ENCODE peak calls at places on chromosomes 13 and 19, in four cellular contexts. O, R, T and J are unnamed samples.

GRCh38 chr19:16143399-16144215 is at the start of gene HSH2D:
- DNase-seq in O (no peak), R (peak), T (no peak), J (no peak)

GRCh38 chr19:39599116-39599515 is 3.2 kb upstream of the LGALS13 start:
- DNase-seq in O (no peak), R (peak), T (peak), J (peak)

GRCh38 chr13:112940236-112940635 is 28.8 kb upstream of the MCF2L start:
- DNase-seq in O (no peak), R (no peak), T (no peak), J (no peak)

GRCh38 chr13:111345682-111346081 is 25.2 kb downstream of the TEX29 start:
- DNase-seq in O (no peak), R (no peak), T (no peak), J (no peak)

GRCh38 chr13:105960326-105960725 is 575.1 kb downstream of the EFNB2 start:
- DNase-seq in O (no peak), R (no peak), T (no peak), J (no peak)

GRCh38 chr19:13882419-13882795 is 5.5 kb downstream of the NANOS3 start:
- DNase-seq in O (no peak), R (no peak), T (no peak), J (no peak)

GRCh38 chr19:41351339-41352245 is 2.1 kb downstream of the TGFB1 start:
- DNase-seq in O (peak), R (peak), T (peak), J (no peak)

GRCh38 chr13:92838786-92839185 is 387.8 kb upstream of the GPC6 start:
- DNase-seq in O (no peak), R (no peak), T (peak), J (peak)

GRCh38 chr13:99605417-99606321 is 104.4 kb downstream of the TM9SF2 start:
- DNase-seq in O (peak), R (peak), T (peak), J (no peak)

GRCh38 chr19:38718747-38719543 is 25.3 kb downstream of the CAPN12 start:
- DNase-seq in O (no peak), R (peak), T (peak), J (peak)

GRCh38 chr13:35378939-35379338 is 97.5 kb downstream of the MAB21L1 start:
- DNase-seq in O (no peak), R (no peak), T (peak), J (no peak)

GRCh38 chr13:36090592-36090991 is 40.6 kb downstream of the DCLK1 start:
- DNase-seq in O (no peak), R (no peak), T (peak), J (no peak)

GRCh38 chr19:33060586-33060985 is 4.1 kb downstream of the RHPN2 start:
- DNase-seq in O (no peak), R (no peak), T (no peak), J (no peak)

GRCh38 chr19:4327252-4327876 is 11.3 kb downstream of the STAP2 start:
- DNase-seq in O (peak), R (no peak), T (peak), J (no peak)

GRCh38 chr19:11538232-11539036 is at the start of gene CNN1:
- DNase-seq in O (peak), R (no peak), T (peak), J (no peak)

GRCh38 chr19:21604351-21604926 is 99.0 kb downstream of the ZNF429 start:
- DNase-seq in O (no peak), R (no peak), T (peak), J (peak)

GRCh38 chr13:45219938-45220375 is 19.1 kb upstream of the KCTD4 start:
- DNase-seq in O (no peak), R (peak), T (peak), J (peak)

GRCh38 chr13:35785563-35786327 is 309.3 kb upstream of the MAB21L1 start:
- DNase-seq in O (no peak), R (no peak), T (no peak), J (no peak)

GRCh38 chr19:33430674-33431277 is 57.3 kb downstream of the CEBPG start:
- DNase-seq in O (no peak), R (peak), T (peak), J (peak)

GRCh38 chr13:28636677-28637317 is 22.1 kb upstream of the POMP start:
- DNase-seq in O (peak), R (peak), T (peak), J (peak)

GRCh38 chr13:104809483-104809882 is 1726.0 kb downstream of the EFNB2 start:
- DNase-seq in O (no peak), R (no peak), T (peak), J (no peak)

GRCh38 chr13:31200636-31200970 is 828 bp downstream of the B3GLCT start:
- DNase-seq in O (peak), R (peak), T (no peak), J (peak)

GRCh38 chr13:93235258-93236015 is 8.8 kb downstream of the GPC6 start:
- DNase-seq in O (no peak), R (no peak), T (peak), J (peak)

GRCh38 chr13:81745391-81745790 is 1404.5 kb upstream of the SPRY2 start:
- DNase-seq in O (no peak), R (no peak), T (no peak), J (no peak)

DNA sequence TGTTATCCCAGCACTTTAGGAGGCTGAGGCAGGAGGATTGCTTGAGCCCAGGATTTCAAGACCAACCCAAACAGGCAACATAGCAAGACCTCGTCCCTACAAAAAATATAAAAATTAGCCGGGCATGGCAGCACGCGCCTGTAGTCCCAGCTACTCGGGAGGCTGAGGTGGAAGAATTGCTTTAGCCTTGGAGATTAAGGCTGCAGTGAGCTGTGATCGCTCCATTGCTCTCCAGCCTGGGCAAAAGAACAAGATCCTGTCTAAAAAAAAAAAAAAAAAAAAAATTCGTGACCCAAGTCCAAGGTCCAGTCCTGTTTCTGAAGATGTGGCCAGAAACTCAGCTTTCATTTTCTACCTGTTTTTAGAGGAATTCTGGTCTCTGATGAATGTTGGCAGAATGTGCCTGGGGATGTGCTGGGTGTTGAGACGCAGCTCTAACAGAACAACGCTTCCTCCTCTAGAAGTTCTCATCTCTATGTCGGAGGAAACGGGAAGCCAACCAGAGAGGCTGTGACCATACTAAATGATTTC is 1.9 kb upstream of the PGPEP1 start:
- DNase-seq in O (no peak), R (no peak), T (no peak), J (no peak)
- TF ChIP-seq CTCF in O (no peak), R (no peak), T (no peak), J (no peak)

DNA sequence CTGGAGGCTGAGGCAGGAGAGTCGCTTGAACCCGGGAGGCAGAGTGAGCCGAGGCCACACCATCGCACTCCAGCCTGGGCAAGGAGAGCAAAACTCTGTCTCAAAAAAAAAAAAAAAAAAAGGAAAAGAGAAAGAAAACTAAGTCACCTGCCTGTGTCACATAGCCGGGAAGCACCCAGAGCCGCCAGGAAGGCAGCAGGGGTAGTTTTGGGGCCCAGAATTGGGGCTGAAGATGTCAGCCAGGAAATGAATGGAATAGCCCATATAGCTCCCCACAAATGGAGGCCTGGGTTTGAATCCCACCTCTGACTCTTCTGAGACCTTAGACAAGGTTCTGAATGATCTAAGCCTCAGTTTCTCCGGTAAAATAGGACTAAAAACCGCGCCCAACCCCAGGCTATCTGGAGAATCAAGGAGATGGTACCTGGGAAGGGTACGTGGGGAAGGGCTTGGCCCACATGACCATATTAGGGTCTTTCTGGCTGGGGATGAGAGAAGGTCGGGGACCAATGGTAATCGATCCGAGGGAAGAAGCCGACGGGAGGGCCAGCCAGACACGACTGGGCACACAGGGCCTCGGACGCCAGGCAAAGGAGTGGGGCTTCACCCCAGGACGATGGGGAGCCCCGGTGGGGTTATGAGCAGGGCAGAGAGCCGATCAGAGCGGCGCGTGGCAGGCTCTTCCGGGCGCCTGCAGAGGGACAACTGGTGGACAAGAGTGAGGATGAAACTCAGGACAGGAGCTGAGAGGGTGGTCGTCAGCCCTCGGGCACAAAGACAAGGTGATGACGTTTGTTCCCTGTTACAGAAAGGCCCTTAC is 14.4 kb downstream of the CCDC124 start:
- DNase-seq in O (no peak), R (no peak), T (no peak), J (no peak)
- TF ChIP-seq CTCF in O (no peak), R (no peak), T (no peak), J (no peak)

DNA sequence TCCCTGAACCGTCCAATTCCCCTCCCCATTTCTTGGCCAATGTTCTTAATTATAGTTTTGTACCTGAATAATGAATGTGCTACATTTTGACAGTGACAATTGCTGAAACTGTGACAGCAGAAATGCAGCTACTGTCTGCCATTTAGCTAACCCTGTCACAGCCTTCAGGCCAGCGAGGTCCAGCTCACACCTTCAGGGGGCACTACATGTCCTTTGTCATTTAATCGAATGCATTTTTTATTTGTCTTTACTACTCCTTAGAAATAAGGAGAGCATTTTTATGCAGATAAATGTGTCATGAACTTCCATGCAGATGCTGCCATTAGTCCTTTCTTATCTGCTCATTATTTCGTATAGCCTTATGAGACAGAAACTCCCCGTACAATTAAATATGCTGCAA is 159.9 kb downstream of the MZT1 start:
- DNase-seq in O (no peak), R (no peak), T (no peak), J (no peak)
- TF ChIP-seq CTCF in O (no peak), R (no peak), T (no peak), J (no peak)

GRCh38 chr13:33228645-33229445 is 56.7 kb downstream of the STARD13 start:
- DNase-seq in O (no peak), R (no peak), T (peak), J (peak)
- TF ChIP-seq CTCF in O (peak), R (peak), T (peak), J (peak)

DNA sequence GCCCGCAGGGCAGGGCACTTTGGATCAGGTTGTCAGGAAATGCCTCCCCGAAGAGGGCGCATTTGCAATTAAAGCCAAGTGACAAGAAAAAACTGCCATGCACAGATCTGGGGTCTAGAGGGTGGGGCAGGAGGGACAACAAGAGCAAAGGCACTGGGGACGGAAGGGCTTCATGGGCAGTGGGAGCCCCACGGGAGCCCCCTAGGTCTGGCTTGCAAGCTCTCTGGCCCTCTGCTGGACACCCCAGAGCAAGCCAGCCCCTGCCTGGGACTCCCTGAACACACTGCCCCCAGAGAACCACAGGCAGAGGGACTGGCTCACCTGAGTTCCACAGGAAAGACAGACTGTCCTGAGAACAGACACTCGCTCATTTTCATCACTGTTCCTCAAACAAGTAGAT is 30.2 kb upstream of the C19orf12 start:
- DNase-seq in O (no peak), R (peak), T (peak), J (no peak)
- TF ChIP-seq CTCF in O (no peak), R (no peak), T (peak), J (peak)

DNA sequence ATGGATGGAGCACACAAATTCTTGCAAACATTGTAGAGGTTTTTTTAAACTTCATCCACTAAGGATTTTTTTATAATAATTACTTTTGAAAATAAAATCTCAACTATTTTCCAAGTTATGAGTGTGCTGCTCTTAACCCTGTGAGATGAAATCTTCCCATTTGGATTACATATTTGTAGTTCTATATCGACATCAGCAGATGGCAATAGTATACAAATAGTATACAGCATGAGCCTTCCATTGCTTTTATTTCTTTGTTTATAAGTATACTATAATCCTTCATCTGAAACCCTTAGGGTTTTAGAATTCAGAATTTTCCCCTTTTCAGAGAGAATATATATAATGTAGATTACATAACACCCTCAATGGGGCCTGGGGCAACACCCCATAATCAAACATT is 70.5 kb downstream of the GJA3 start:
- DNase-seq in O (no peak), R (no peak), T (no peak), J (no peak)
- TF ChIP-seq CTCF in O (no peak), R (no peak), T (no peak), J (peak)

DNA sequence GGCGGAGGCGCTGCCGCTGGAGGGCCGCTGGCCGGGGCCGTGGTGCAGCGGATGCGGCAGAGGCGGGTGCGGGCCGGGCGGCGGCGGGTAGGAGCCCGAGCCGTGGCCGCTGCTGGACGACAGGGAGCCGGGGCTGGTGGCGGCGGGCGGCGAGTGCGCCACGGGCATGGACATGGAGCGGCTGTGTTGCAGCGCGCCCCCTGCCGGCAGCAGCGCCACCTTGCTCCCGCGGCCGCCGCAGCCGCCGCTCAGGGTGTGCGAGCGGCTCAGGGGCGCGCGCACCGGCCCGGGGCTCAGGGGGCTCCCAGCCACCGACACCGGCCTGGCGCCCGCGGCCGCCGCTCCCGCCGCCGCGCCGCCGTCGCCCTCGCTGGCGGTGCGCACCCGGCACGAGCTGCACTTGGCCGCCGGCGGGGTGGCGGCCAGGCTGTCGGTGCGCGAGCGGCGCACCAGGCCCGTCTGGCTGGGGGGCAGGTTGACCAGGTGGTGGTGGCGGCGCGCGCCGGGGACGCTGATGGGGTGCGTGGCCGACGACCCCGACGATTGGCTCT is 1.7 kb downstream of the IRS2 start:
- DNase-seq in O (peak), R (peak), T (peak), J (peak)
- TF ChIP-seq CTCF in O (peak), R (no peak), T (peak), J (peak)

DNA sequence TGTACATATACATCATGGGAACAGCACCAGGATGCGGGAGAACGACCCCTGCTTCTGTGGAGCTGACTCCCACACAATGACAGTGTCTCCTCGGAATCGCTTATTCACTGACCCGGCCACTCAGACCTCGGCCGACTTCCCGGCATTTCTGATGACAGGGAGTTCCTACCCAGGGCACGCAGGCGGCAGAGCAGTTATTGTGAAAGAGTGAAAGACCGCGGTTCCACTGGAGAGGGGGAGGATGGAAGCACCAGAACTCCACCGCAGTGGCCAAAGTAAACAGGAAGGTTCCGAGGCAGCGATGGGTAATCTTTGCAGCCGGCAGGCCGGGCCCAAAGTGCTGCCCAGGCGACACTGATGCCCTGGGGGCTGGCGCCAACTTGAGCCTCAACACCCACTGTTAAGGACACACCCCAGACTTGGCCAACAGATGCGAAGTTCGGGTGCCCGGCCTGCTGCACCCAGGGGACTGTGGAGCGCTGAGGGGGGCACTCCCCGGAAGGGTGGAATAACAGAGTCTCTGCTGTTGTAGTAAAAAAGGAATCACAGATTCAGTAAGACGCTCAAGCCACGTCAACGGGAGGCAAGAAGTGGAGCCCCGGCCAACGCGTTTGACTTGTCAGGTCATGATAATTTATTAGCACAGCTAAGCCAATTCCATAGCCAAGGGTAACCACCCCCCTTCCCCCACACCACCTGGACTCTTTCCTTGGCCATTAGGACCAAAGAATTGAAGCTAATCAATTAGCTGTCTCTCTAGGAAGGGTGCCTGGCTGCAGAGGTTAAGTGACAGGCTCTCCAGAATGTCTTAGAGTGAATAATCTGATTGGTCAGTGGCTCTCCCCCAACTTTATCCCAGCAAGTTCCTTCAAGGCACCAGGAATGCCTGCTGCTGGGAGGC is 5.8 kb downstream of the MLLT1 start:
- DNase-seq in O (peak), R (peak), T (peak), J (peak)
- TF ChIP-seq CTCF in O (no peak), R (no peak), T (no peak), J (no peak)